ENCODE peak calls at places on chromosome 14, in ten cellular contexts. One of them, this sample, is unnamed. For H3K4me1, the result is how much of the 10 kb centered on the place peaks cover.

GRCh38 chr14:93316716-93317115 is 16.1 kb downstream of the BTBD7 start:
- DNase-seq in neuronal stem cell: no peak
- DNase-seq in IMR-90: peak
- DNase-seq in CD8-positive, alpha-beta memory T cell: no peak
- DNase-seq in small intestine: no peak
- DNase-seq in effector memory CD4-positive, alpha-beta T cell: no peak
- DNase-seq in lung: no peak
- DNase-seq in right atrium auricular region: no peak
- DNase-seq in ovary: no peak
- DNase-seq in CD8-positive, alpha-beta T cell: no peak
- DNase-seq in this sample: no peak

GRCh38 chr14:100892496-100893227 is 10.9 kb downstream of the RTL1 start:
- DNase-seq in CD8-positive, alpha-beta memory T cell: no peak
- DNase-seq in small intestine: no peak
- DNase-seq in lung: no peak
- DNase-seq in ovary: peak
- DNase-seq in neuronal stem cell: no peak
- DNase-seq in IMR-90: no peak
- DNase-seq in CD8-positive, alpha-beta T cell: no peak
- DNase-seq in right atrium auricular region: no peak
- DNase-seq in effector memory CD4-positive, alpha-beta T cell: no peak
- DNase-seq in this sample: no peak

GRCh38 chr14:76742961-76743360 is 18.3 kb upstream of the VASH1 start:
- DNase-seq in IMR-90: no peak
- DNase-seq in lung: no peak
- DNase-seq in ovary: no peak
- DNase-seq in small intestine: no peak
- DNase-seq in effector memory CD4-positive, alpha-beta T cell: no peak
- DNase-seq in CD8-positive, alpha-beta memory T cell: no peak
- DNase-seq in CD8-positive, alpha-beta T cell: no peak
- DNase-seq in neuronal stem cell: no peak
- DNase-seq in right atrium auricular region: no peak
- DNase-seq in this sample: no peak

GRCh38 chr14:52473557-52473956 is 78.7 kb downstream of the TXNDC16 start:
- DNase-seq in neuronal stem cell: no peak
- DNase-seq in right atrium auricular region: no peak
- DNase-seq in IMR-90: peak
- DNase-seq in ovary: no peak
- DNase-seq in CD8-positive, alpha-beta T cell: no peak
- DNase-seq in CD8-positive, alpha-beta memory T cell: peak
- DNase-seq in small intestine: peak
- DNase-seq in lung: no peak
- DNase-seq in effector memory CD4-positive, alpha-beta T cell: no peak
- DNase-seq in this sample: peak

GRCh38 chr14:95196268-95196667 is 38.9 kb upstream of the DICER1 start:
- DNase-seq in IMR-90: no peak
- DNase-seq in neuronal stem cell: no peak
- DNase-seq in small intestine: peak
- DNase-seq in ovary: no peak
- DNase-seq in effector memory CD4-positive, alpha-beta T cell: no peak
- DNase-seq in CD8-positive, alpha-beta T cell: no peak
- DNase-seq in right atrium auricular region: no peak
- DNase-seq in CD8-positive, alpha-beta memory T cell: no peak
- DNase-seq in lung: no peak
- DNase-seq in this sample: peak

GRCh38 chr14:29937116-29937515 is 9.5 kb upstream of the PRKD1 start:
- DNase-seq in neuronal stem cell: no peak
- DNase-seq in IMR-90: peak
- DNase-seq in lung: no peak
- DNase-seq in CD8-positive, alpha-beta T cell: no peak
- DNase-seq in ovary: no peak
- DNase-seq in CD8-positive, alpha-beta memory T cell: no peak
- DNase-seq in small intestine: no peak
- DNase-seq in effector memory CD4-positive, alpha-beta T cell: no peak
- DNase-seq in right atrium auricular region: no peak
- DNase-seq in this sample: no peak

GRCh38 chr14:100472094-100472455 is 115.1 kb downstream of the BEGAIN start:
- DNase-seq in lung: no peak
- DNase-seq in IMR-90: no peak
- DNase-seq in right atrium auricular region: no peak
- DNase-seq in effector memory CD4-positive, alpha-beta T cell: no peak
- DNase-seq in small intestine: no peak
- DNase-seq in CD8-positive, alpha-beta memory T cell: no peak
- DNase-seq in CD8-positive, alpha-beta T cell: no peak
- DNase-seq in neuronal stem cell: no peak
- DNase-seq in ovary: no peak
- DNase-seq in this sample: no peak

GRCh38 chr14:79852975-79853374 is 358.3 kb downstream of the DIO2 start:
- DNase-seq in effector memory CD4-positive, alpha-beta T cell: no peak
- DNase-seq in IMR-90: no peak
- DNase-seq in ovary: no peak
- DNase-seq in right atrium auricular region: no peak
- DNase-seq in neuronal stem cell: no peak
- DNase-seq in small intestine: no peak
- DNase-seq in lung: no peak
- DNase-seq in CD8-positive, alpha-beta T cell: no peak
- DNase-seq in CD8-positive, alpha-beta memory T cell: no peak
- DNase-seq in this sample: no peak

GRCh38 chr14:68898248-68899032 is 80.7 kb downstream of the ACTN1 start:
- DNase-seq in IMR-90: no peak
- DNase-seq in ovary: no peak
- DNase-seq in neuronal stem cell: no peak
- DNase-seq in right atrium auricular region: no peak
- DNase-seq in effector memory CD4-positive, alpha-beta T cell: no peak
- DNase-seq in CD8-positive, alpha-beta T cell: no peak
- DNase-seq in CD8-positive, alpha-beta memory T cell: no peak
- DNase-seq in small intestine: no peak
- DNase-seq in lung: no peak
- DNase-seq in this sample: no peak

GRCh38 chr14:68895304-68895703 is 83.8 kb downstream of the ACTN1 start:
- DNase-seq in CD8-positive, alpha-beta memory T cell: no peak
- DNase-seq in ovary: no peak
- DNase-seq in effector memory CD4-positive, alpha-beta T cell: no peak
- DNase-seq in neuronal stem cell: no peak
- DNase-seq in IMR-90: no peak
- DNase-seq in small intestine: no peak
- DNase-seq in CD8-positive, alpha-beta T cell: no peak
- DNase-seq in lung: no peak
- DNase-seq in right atrium auricular region: no peak
- DNase-seq in this sample: no peak

GRCh38 chr14:68899033-68899603 is 80.0 kb downstream of the ACTN1 start:
- DNase-seq in lung: no peak
- DNase-seq in neuronal stem cell: no peak
- DNase-seq in small intestine: no peak
- DNase-seq in effector memory CD4-positive, alpha-beta T cell: no peak
- DNase-seq in ovary: no peak
- DNase-seq in IMR-90: no peak
- DNase-seq in CD8-positive, alpha-beta memory T cell: peak
- DNase-seq in right atrium auricular region: no peak
- DNase-seq in CD8-positive, alpha-beta T cell: no peak
- DNase-seq in this sample: no peak

GRCh38 chr14:68896132-68896531 is 83.0 kb downstream of the ACTN1 start:
- DNase-seq in CD8-positive, alpha-beta T cell: no peak
- DNase-seq in right atrium auricular region: no peak
- DNase-seq in neuronal stem cell: no peak
- DNase-seq in CD8-positive, alpha-beta memory T cell: no peak
- DNase-seq in IMR-90: no peak
- DNase-seq in effector memory CD4-positive, alpha-beta T cell: no peak
- DNase-seq in small intestine: no peak
- DNase-seq in ovary: no peak
- DNase-seq in lung: no peak
- DNase-seq in this sample: no peak

DNA sequence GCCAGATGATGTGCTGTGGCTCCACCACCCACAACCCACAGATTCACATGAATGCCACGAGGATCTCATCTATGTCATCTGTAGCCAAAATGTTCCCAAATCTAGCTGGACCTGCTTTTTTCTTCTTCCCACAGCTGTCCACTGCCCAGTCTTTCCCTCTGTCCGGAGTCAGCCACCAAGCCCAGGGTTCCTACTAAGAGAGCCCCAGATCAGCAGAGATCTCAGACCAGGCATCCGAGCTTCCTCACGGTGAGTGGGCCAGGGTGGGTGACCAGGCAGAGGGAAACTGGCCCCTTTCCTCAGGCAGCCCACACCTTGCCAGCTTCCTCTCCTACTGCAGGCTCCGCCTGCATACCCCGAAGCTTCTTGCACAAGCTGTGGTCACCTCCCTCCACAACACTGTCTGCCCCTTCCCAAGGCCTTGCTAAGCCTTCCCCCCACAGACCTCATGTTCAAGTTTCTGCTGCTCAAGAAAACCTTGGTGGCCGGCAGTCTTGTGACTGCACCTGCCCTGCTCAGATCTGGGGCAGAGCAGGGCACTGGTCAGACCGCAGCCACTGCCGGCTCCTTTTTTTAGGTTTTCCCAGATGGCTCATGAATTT is 81.4 kb downstream of the ACTN1 start:
- DNase-seq in CD8-positive, alpha-beta memory T cell: no peak
- DNase-seq in neuronal stem cell: no peak
- DNase-seq in effector memory CD4-positive, alpha-beta T cell: no peak
- DNase-seq in small intestine: no peak
- DNase-seq in IMR-90: no peak
- DNase-seq in CD8-positive, alpha-beta T cell: no peak
- DNase-seq in ovary: no peak
- DNase-seq in lung: no peak
- DNase-seq in right atrium auricular region: no peak
- DNase-seq in this sample: no peak
- H3K4me1 ChIP-seq in CD8-positive, alpha-beta memory T cell: under half
- H3K4me1 ChIP-seq in neuronal stem cell: under half
- H3K4me1 ChIP-seq in effector memory CD4-positive, alpha-beta T cell: under half
- H3K4me1 ChIP-seq in small intestine: under half
- H3K4me1 ChIP-seq in IMR-90: under half
- H3K4me1 ChIP-seq in CD8-positive, alpha-beta T cell: under half
- H3K4me1 ChIP-seq in ovary: under half
- H3K4me1 ChIP-seq in lung: under half
- H3K4me1 ChIP-seq in right atrium auricular region: under half
- H3K4me1 ChIP-seq in this sample: under half

DNA sequence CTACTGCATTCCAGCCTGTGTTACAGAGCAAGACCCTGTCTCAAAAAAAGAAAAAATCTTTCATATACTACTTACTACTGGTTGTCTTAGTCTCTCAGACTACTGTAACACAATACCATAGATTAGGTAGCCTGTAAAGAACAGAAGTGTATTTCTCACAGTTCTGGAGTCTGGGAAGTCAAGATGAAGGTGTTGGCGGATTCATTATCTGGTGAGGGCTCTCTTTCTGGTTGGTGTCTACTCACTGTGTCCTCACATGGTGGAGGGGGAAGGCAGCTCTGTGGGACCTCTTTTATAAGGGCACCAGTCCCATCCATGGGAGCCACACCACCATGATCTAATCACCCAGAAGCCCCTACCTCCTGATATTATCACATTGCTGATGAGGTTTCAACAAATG is 14.4 kb downstream of the WDR20 start:
- DNase-seq in lung: no peak
- DNase-seq in small intestine: no peak
- DNase-seq in effector memory CD4-positive, alpha-beta T cell: no peak
- DNase-seq in right atrium auricular region: no peak
- DNase-seq in CD8-positive, alpha-beta T cell: no peak
- DNase-seq in CD8-positive, alpha-beta memory T cell: no peak
- DNase-seq in ovary: no peak
- DNase-seq in neuronal stem cell: no peak
- DNase-seq in IMR-90: no peak
- DNase-seq in this sample: no peak
- H3K27ac ChIP-seq in lung: no peak
- H3K27ac ChIP-seq in small intestine: peak
- H3K27ac ChIP-seq in effector memory CD4-positive, alpha-beta T cell: no peak
- H3K27ac ChIP-seq in right atrium auricular region: no peak
- H3K27ac ChIP-seq in CD8-positive, alpha-beta T cell: no peak
- H3K27ac ChIP-seq in CD8-positive, alpha-beta memory T cell: no peak
- H3K27ac ChIP-seq in ovary: no peak
- H3K27ac ChIP-seq in neuronal stem cell: no peak
- H3K27ac ChIP-seq in IMR-90: no peak
- H3K27ac ChIP-seq in this sample: no peak

GRCh38 chr14:23307146-23307447 is 464 bp downstream of the BCL2L2 start:
- DNase-seq in effector memory CD4-positive, alpha-beta T cell: no peak
- DNase-seq in ovary: no peak
- DNase-seq in right atrium auricular region: no peak
- DNase-seq in lung: no peak
- DNase-seq in CD8-positive, alpha-beta memory T cell: no peak
- DNase-seq in CD8-positive, alpha-beta T cell: no peak
- DNase-seq in small intestine: no peak
- DNase-seq in IMR-90: no peak
- DNase-seq in neuronal stem cell: no peak
- DNase-seq in this sample: no peak

GRCh38 chr14:23310546-23310945 is 3.9 kb downstream of the BCL2L2 start:
- DNase-seq in IMR-90: no peak
- DNase-seq in small intestine: no peak
- DNase-seq in ovary: no peak
- DNase-seq in CD8-positive, alpha-beta memory T cell: no peak
- DNase-seq in effector memory CD4-positive, alpha-beta T cell: no peak
- DNase-seq in neuronal stem cell: no peak
- DNase-seq in lung: no peak
- DNase-seq in CD8-positive, alpha-beta T cell: no peak
- DNase-seq in right atrium auricular region: peak
- DNase-seq in this sample: no peak

GRCh38 chr14:23307687-23308644 is 1.3 kb downstream of the BCL2L2 start:
- DNase-seq in lung: no peak
- DNase-seq in CD8-positive, alpha-beta T cell: no peak
- DNase-seq in neuronal stem cell: no peak
- DNase-seq in IMR-90: peak
- DNase-seq in right atrium auricular region: peak
- DNase-seq in effector memory CD4-positive, alpha-beta T cell: no peak
- DNase-seq in CD8-positive, alpha-beta memory T cell: no peak
- DNase-seq in ovary: no peak
- DNase-seq in small intestine: no peak
- DNase-seq in this sample: no peak

GRCh38 chr14:23306412-23307145 is at the start of gene BCL2L2:
- DNase-seq in CD8-positive, alpha-beta T cell: peak
- DNase-seq in neuronal stem cell: peak
- DNase-seq in lung: peak
- DNase-seq in IMR-90: peak
- DNase-seq in small intestine: peak
- DNase-seq in ovary: peak
- DNase-seq in effector memory CD4-positive, alpha-beta T cell: no peak
- DNase-seq in CD8-positive, alpha-beta memory T cell: no peak
- DNase-seq in right atrium auricular region: peak
- DNase-seq in this sample: peak

GRCh38 chr14:23308721-23309445 is 2.2 kb downstream of the BCL2L2 start:
- DNase-seq in lung: no peak
- DNase-seq in effector memory CD4-positive, alpha-beta T cell: no peak
- DNase-seq in IMR-90: no peak
- DNase-seq in neuronal stem cell: no peak
- DNase-seq in right atrium auricular region: peak
- DNase-seq in small intestine: no peak
- DNase-seq in ovary: no peak
- DNase-seq in CD8-positive, alpha-beta T cell: no peak
- DNase-seq in CD8-positive, alpha-beta memory T cell: no peak
- DNase-seq in this sample: no peak
- H3K4me1 ChIP-seq in lung: under half
- H3K4me1 ChIP-seq in effector memory CD4-positive, alpha-beta T cell: under half
- H3K4me1 ChIP-seq in IMR-90: under half
- H3K4me1 ChIP-seq in neuronal stem cell: under half
- H3K4me1 ChIP-seq in right atrium auricular region: under half
- H3K4me1 ChIP-seq in small intestine: under half
- H3K4me1 ChIP-seq in ovary: under half
- H3K4me1 ChIP-seq in CD8-positive, alpha-beta T cell: under half
- H3K4me1 ChIP-seq in CD8-positive, alpha-beta memory T cell: under half
- H3K4me1 ChIP-seq in this sample: under half

DNA sequence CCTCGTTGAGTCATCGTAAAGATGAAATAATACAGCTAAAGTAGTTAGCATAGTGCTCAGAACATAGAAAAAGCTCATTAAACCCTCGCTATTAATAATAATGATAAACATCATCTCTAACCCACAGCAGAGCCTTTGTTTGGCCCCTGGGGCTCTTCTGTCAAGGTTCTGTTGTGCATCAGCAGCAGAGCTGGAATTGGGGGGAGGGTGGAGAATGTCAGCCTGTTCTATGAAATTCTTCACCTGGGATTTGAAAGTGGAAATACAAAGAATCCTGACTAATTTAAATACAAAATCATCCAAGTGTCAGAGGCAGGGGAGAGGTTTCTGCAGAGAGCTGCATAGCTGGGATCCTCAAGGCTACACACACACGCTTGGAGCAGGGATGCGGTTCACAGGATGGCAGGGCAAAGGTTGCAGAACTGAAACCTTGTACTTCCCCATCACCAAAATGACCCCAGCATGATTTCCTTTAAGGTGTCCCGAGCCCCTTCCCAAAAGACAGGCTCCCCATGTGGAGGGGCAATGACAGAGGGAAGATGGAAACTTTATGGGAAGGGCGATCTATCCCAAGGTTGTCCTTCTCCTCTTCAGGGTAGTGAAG is 71.8 kb downstream of the DAD1 start:
- DNase-seq in lung: no peak
- DNase-seq in IMR-90: no peak
- DNase-seq in CD8-positive, alpha-beta T cell: no peak
- DNase-seq in neuronal stem cell: no peak
- DNase-seq in CD8-positive, alpha-beta memory T cell: no peak
- DNase-seq in small intestine: no peak
- DNase-seq in ovary: no peak
- DNase-seq in effector memory CD4-positive, alpha-beta T cell: no peak
- DNase-seq in right atrium auricular region: no peak
- DNase-seq in this sample: no peak
- H3K27ac ChIP-seq in lung: no peak
- H3K27ac ChIP-seq in IMR-90: no peak
- H3K27ac ChIP-seq in CD8-positive, alpha-beta T cell: peak
- H3K27ac ChIP-seq in neuronal stem cell: peak
- H3K27ac ChIP-seq in CD8-positive, alpha-beta memory T cell: no peak
- H3K27ac ChIP-seq in small intestine: peak
- H3K27ac ChIP-seq in ovary: no peak
- H3K27ac ChIP-seq in effector memory CD4-positive, alpha-beta T cell: peak
- H3K27ac ChIP-seq in right atrium auricular region: peak
- H3K27ac ChIP-seq in this sample: peak